ENCODE peak calls at places on chromosomes 6 and 20, in four cellular contexts. L is HepG2, K is K562, Y is GM12878. G is an unnamed sample.

GRCh38 chr20:47543006-47543431 is 41.3 kb downstream of the NCOA3 start:
- DNase-seq in K (no peak), L (no peak), Y (no peak), G (no peak)

GRCh38 chr6:142223938-142224337 is 76.9 kb downstream of the VTA1 start:
- DNase-seq in K (no peak), Y (no peak), L (no peak), G (no peak)

GRCh38 chr6:42503894-42504293 is 52.2 kb upstream of the TRERF1 start:
- DNase-seq in Y (no peak), L (no peak), K (no peak), G (no peak)

GRCh38 chr20:18676366-18676765 is 88.5 kb downstream of the DTD1 start:
- DNase-seq in L (no peak), K (no peak), Y (no peak), G (no peak)

GRCh38 chr6:101281266-101281665 is 112.2 kb upstream of the GRIK2 start:
- DNase-seq in Y (no peak), L (no peak), K (no peak), G (no peak)

GRCh38 chr6:38501931-38502330 is 137.8 kb downstream of the BTBD9 start:
- DNase-seq in K (no peak), Y (no peak), L (no peak), G (no peak)

GRCh38 chr6:27668442-27669275 is 195.8 kb upstream of the ZNF184 start:
- DNase-seq in L (peak), Y (no peak), K (peak), G (peak)

GRCh38 chr6:151181701-151182367 is 57.9 kb upstream of the AKAP12 start:
- DNase-seq in K (no peak), Y (no peak), L (no peak), G (no peak)

GRCh38 chr6:105688573-105688972 is 285.7 kb upstream of the PREP start:
- DNase-seq in Y (no peak), K (no peak), L (no peak), G (no peak)

GRCh38 chr20:46446851-46447250 is 40.4 kb upstream of the ELMO2 start:
- DNase-seq in K (no peak), L (no peak), Y (no peak), G (no peak)

GRCh38 chr20:51404297-51405060 is 138.0 kb downstream of the NFATC2 start:
- DNase-seq in L (no peak), K (no peak), Y (peak), G (no peak)

GRCh38 chr6:161919711-161920110 is 645.9 kb upstream of the AGPAT4 start:
- DNase-seq in K (no peak), Y (no peak), L (no peak), G (no peak)

GRCh38 chr20:60055740-60056139 is 97.5 kb downstream of the CDH26 start:
- DNase-seq in Y (peak), K (no peak), L (no peak), G (no peak)

GRCh38 chr6:76866091-76866490 is 597.2 kb downstream of the HTR1B start:
- DNase-seq in L (no peak), K (no peak), Y (no peak), G (no peak)

DNA sequence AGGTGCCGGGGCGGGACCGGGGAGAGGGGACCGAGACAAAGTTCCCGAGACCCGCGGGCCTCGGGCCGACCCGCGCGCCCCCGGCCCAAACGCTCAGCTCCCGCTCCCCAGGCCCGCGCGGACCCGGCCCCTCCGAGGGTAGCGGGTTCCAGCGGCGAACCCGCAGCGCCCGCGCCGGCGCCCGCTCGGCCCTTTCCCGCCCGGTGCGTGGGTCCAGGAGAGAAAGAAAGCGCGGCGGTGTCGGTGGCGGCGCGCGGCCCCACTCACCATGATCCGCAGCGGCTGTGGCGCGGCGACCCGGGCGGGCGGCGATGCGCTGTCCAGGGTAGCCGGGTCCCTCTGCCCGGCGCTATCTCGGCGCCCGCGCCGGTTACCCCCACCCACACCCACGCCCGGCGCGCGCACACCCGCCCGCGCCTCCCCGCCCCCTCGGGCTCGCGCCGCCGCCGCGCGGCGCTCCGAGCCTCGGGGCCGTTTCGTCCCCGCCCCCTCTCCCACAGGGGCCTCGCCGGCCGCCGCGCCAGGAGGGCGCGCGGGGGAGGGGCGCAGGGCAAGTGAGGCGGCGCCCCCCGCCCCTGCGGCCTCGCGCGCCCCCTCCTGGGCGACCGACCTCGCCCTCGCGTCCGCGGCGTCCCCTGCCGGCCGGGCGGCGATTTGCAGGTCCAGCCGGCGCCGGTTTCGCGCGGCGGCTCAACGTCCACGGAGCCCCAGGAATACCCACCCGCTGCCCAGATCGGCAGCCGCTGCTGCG is at the start of gene ELOVL2:
- DNase-seq in K (peak), L (peak), Y (no peak), G (peak)
- TF ChIP-seq FOXK2 in K (no peak), L (no peak), Y (no peak), G (no peak)

GRCh38 chr6:19723533-19723932 is 113.6 kb upstream of the ID4 start:
- DNase-seq in K (no peak), L (no peak), Y (no peak), G (no peak)
- TF ChIP-seq FOXK2 in K (no peak), L (no peak), Y (no peak), G (no peak)

GRCh38 chr6:75049308-75049707 is 156.5 kb downstream of the COL12A1 start:
- DNase-seq in L (no peak), Y (no peak), K (no peak), G (no peak)

GRCh38 chr6:75041381-75041780 is 164.5 kb downstream of the COL12A1 start:
- DNase-seq in Y (no peak), L (no peak), K (no peak), G (no peak)

GRCh38 chr6:75044846-75045245 is 161.0 kb downstream of the COL12A1 start:
- DNase-seq in Y (no peak), K (no peak), L (no peak), G (no peak)
- TF ChIP-seq FOXK2 in Y (no peak), K (no peak), L (no peak), G (no peak)

GRCh38 chr6:36818741-36819140 is 20.5 kb downstream of the CPNE5 start:
- DNase-seq in K (no peak), L (no peak), Y (no peak), G (no peak)
- TF ChIP-seq FOXK2 in K (no peak), L (no peak), Y (no peak), G (no peak)

GRCh38 chr6:2812695-2813094 is 29.0 kb downstream of the SERPINB1 start:
- DNase-seq in Y (no peak), K (no peak), L (no peak), G (no peak)
- TF ChIP-seq FOXK2 in Y (no peak), K (no peak), L (no peak), G (no peak)

DNA sequence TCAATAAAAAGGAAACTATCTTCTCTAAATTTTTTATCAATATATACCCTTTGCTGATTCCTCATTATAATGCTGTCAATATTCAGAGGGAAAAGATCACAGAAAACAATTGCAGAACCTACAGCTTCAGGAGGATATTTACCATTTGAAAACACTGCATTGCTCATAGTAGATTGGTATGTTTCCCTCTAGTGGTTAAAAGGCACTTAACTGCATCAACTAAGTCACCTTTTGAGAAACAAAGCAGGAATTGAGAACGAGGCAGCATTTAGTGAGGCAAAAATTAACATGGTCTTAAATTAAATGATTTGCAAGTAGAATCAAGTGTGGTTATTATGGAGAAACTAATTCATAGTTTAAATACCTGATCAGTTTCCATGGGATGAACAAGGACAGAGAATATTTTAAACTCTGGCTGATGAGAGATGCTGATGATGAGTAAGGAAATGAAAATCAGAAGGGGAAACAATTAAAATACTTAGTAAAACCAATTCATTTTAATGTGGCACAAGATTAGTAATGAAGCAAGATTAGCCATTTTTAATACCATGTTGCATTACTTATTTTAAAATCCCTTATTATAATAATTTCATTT is 642.1 kb downstream of the EPHA7 start:
- DNase-seq in L (peak), K (no peak), Y (no peak), G (peak)
- TF ChIP-seq FOXK2 in L (no peak), K (no peak), Y (no peak), G (no peak)

GRCh38 chr6:125869427-125869826 is 78.7 kb downstream of the NCOA7 start:
- DNase-seq in L (no peak), K (no peak), Y (no peak), G (no peak)

GRCh38 chr6:125868252-125868651 is 77.5 kb downstream of the NCOA7 start:
- DNase-seq in Y (no peak), K (no peak), L (no peak), G (no peak)

GRCh38 chr6:125868996-125869395 is 78.2 kb downstream of the NCOA7 start:
- DNase-seq in Y (no peak), L (no peak), K (no peak), G (no peak)

GRCh38 chr6:125866433-125866832 is 75.7 kb downstream of the NCOA7 start:
- DNase-seq in L (no peak), Y (no peak), K (no peak), G (no peak)

GRCh38 chr6:125867483-125867935 is 76.7 kb downstream of the NCOA7 start:
- DNase-seq in K (no peak), Y (no peak), L (peak), G (no peak)
- TF ChIP-seq FOXK2 in K (no peak), Y (no peak), L (no peak), G (no peak)

GRCh38 chr20:35742741-35743523 is 872 bp upstream of the RBM39 start:
- DNase-seq in K (peak), Y (peak), L (peak), G (no peak)
- TF ChIP-seq FOXK2 in K (no peak), Y (no peak), L (no peak), G (no peak)

G was measured in HEK293T.